ENCODE peak calls at places on chromosome 18, in five cellular contexts. One of them, this sample, is unnamed.

GRCh38 chr18:75959150-75959549 is 531.6 kb upstream of the SMIM21 start:
- DNase-seq in GM23338: no peak
- DNase-seq in HL-60: no peak
- DNase-seq in stimulated activated CD8-positive, alpha-beta memory T cell treated with anti-CD3 and anti-CD28 coated beads, Interleukin-15, amount 100 ng/mL, for 4 hours: no peak
- DNase-seq in heart right ventricle: no peak
- DNase-seq in this sample: no peak

GRCh38 chr18:68843467-68844089 is 45.7 kb downstream of the CCDC102B start:
- DNase-seq in GM23338: no peak
- DNase-seq in HL-60: no peak
- DNase-seq in stimulated activated CD8-positive, alpha-beta memory T cell treated with anti-CD3 and anti-CD28 coated beads, Interleukin-15, amount 100 ng/mL, for 4 hours: no peak
- DNase-seq in heart right ventricle: no peak
- DNase-seq in this sample: no peak

GRCh38 chr18:11905613-11906012 is 2.5 kb downstream of the MPPE1 start:
- DNase-seq in GM23338: peak
- DNase-seq in HL-60: no peak
- DNase-seq in stimulated activated CD8-positive, alpha-beta memory T cell treated with anti-CD3 and anti-CD28 coated beads, Interleukin-15, amount 100 ng/mL, for 4 hours: no peak
- DNase-seq in heart right ventricle: no peak
- DNase-seq in this sample: no peak

GRCh38 chr18:23071285-23071684 is 64.0 kb upstream of the CABLES1 start:
- DNase-seq in GM23338: no peak
- DNase-seq in HL-60: peak
- DNase-seq in stimulated activated CD8-positive, alpha-beta memory T cell treated with anti-CD3 and anti-CD28 coated beads, Interleukin-15, amount 100 ng/mL, for 4 hours: peak
- DNase-seq in heart right ventricle: peak
- DNase-seq in this sample: peak

GRCh38 chr18:36897253-36897652 is 68.3 kb downstream of the KIAA1328 start:
- DNase-seq in GM23338: no peak
- DNase-seq in HL-60: no peak
- DNase-seq in stimulated activated CD8-positive, alpha-beta memory T cell treated with anti-CD3 and anti-CD28 coated beads, Interleukin-15, amount 100 ng/mL, for 4 hours: no peak
- DNase-seq in heart right ventricle: no peak
- DNase-seq in this sample: no peak

GRCh38 chr18:48152549-48152948 is 222.1 kb upstream of the SMAD2 start:
- DNase-seq in GM23338: no peak
- DNase-seq in HL-60: no peak
- DNase-seq in stimulated activated CD8-positive, alpha-beta memory T cell treated with anti-CD3 and anti-CD28 coated beads, Interleukin-15, amount 100 ng/mL, for 4 hours: no peak
- DNase-seq in heart right ventricle: no peak
- DNase-seq in this sample: no peak

GRCh38 chr18:9736942-9737813 is 29.1 kb downstream of the RAB31 start:
- DNase-seq in GM23338: no peak
- DNase-seq in HL-60: no peak
- DNase-seq in stimulated activated CD8-positive, alpha-beta memory T cell treated with anti-CD3 and anti-CD28 coated beads, Interleukin-15, amount 100 ng/mL, for 4 hours: no peak
- DNase-seq in heart right ventricle: no peak
- DNase-seq in this sample: no peak

GRCh38 chr18:58213931-58214431 is 170.0 kb downstream of the NEDD4L start:
- DNase-seq in GM23338: no peak
- DNase-seq in HL-60: no peak
- DNase-seq in stimulated activated CD8-positive, alpha-beta memory T cell treated with anti-CD3 and anti-CD28 coated beads, Interleukin-15, amount 100 ng/mL, for 4 hours: no peak
- DNase-seq in heart right ventricle: no peak
- DNase-seq in this sample: no peak

GRCh38 chr18:9705183-9705864 is 2.8 kb upstream of the RAB31 start:
- DNase-seq in GM23338: no peak
- DNase-seq in HL-60: peak
- DNase-seq in stimulated activated CD8-positive, alpha-beta memory T cell treated with anti-CD3 and anti-CD28 coated beads, Interleukin-15, amount 100 ng/mL, for 4 hours: no peak
- DNase-seq in heart right ventricle: no peak
- DNase-seq in this sample: no peak

GRCh38 chr18:75211721-75212625 is 1.4 kb downstream of the TSHZ1 start:
- DNase-seq in GM23338: peak
- DNase-seq in HL-60: no peak
- DNase-seq in stimulated activated CD8-positive, alpha-beta memory T cell treated with anti-CD3 and anti-CD28 coated beads, Interleukin-15, amount 100 ng/mL, for 4 hours: no peak
- DNase-seq in heart right ventricle: peak
- DNase-seq in this sample: no peak

GRCh38 chr18:8277270-8277669 is 332.0 kb upstream of the RAB12 start:
- DNase-seq in GM23338: no peak
- DNase-seq in HL-60: no peak
- DNase-seq in stimulated activated CD8-positive, alpha-beta memory T cell treated with anti-CD3 and anti-CD28 coated beads, Interleukin-15, amount 100 ng/mL, for 4 hours: no peak
- DNase-seq in heart right ventricle: no peak
- DNase-seq in this sample: no peak

GRCh38 chr18:77341527-77341926 is 91.9 kb downstream of the GALR1 start:
- DNase-seq in GM23338: peak
- DNase-seq in HL-60: no peak
- DNase-seq in stimulated activated CD8-positive, alpha-beta memory T cell treated with anti-CD3 and anti-CD28 coated beads, Interleukin-15, amount 100 ng/mL, for 4 hours: no peak
- DNase-seq in heart right ventricle: no peak
- DNase-seq in this sample: no peak

GRCh38 chr18:159037-159652 is 788 bp downstream of the USP14 start:
- DNase-seq in GM23338: peak
- DNase-seq in HL-60: no peak
- DNase-seq in stimulated activated CD8-positive, alpha-beta memory T cell treated with anti-CD3 and anti-CD28 coated beads, Interleukin-15, amount 100 ng/mL, for 4 hours: no peak
- DNase-seq in heart right ventricle: no peak
- DNase-seq in this sample: no peak

GRCh38 chr18:46830633-46831032 is 73.8 kb upstream of the ST8SIA5 start:
- DNase-seq in GM23338: no peak
- DNase-seq in HL-60: no peak
- DNase-seq in stimulated activated CD8-positive, alpha-beta memory T cell treated with anti-CD3 and anti-CD28 coated beads, Interleukin-15, amount 100 ng/mL, for 4 hours: no peak
- DNase-seq in heart right ventricle: no peak
- DNase-seq in this sample: no peak

GRCh38 chr18:40555914-40556313 is 1399.1 kb upstream of the PIK3C3 start:
- DNase-seq in GM23338: no peak
- DNase-seq in HL-60: no peak
- DNase-seq in stimulated activated CD8-positive, alpha-beta memory T cell treated with anti-CD3 and anti-CD28 coated beads, Interleukin-15, amount 100 ng/mL, for 4 hours: no peak
- DNase-seq in heart right ventricle: no peak
- DNase-seq in this sample: no peak

GRCh38 chr18:40789286-40789685 is 1165.7 kb upstream of the PIK3C3 start:
- DNase-seq in GM23338: no peak
- DNase-seq in HL-60: no peak
- DNase-seq in stimulated activated CD8-positive, alpha-beta memory T cell treated with anti-CD3 and anti-CD28 coated beads, Interleukin-15, amount 100 ng/mL, for 4 hours: no peak
- DNase-seq in heart right ventricle: no peak
- DNase-seq in this sample: no peak

GRCh38 chr18:76767954-76768353 is 54.4 kb upstream of the ZNF236 start:
- DNase-seq in GM23338: no peak
- DNase-seq in HL-60: no peak
- DNase-seq in stimulated activated CD8-positive, alpha-beta memory T cell treated with anti-CD3 and anti-CD28 coated beads, Interleukin-15, amount 100 ng/mL, for 4 hours: no peak
- DNase-seq in heart right ventricle: no peak
- DNase-seq in this sample: no peak

GRCh38 chr18:26869640-26870039 is 4.1 kb upstream of the AQP4 start:
- DNase-seq in GM23338: no peak
- DNase-seq in HL-60: no peak
- DNase-seq in stimulated activated CD8-positive, alpha-beta memory T cell treated with anti-CD3 and anti-CD28 coated beads, Interleukin-15, amount 100 ng/mL, for 4 hours: no peak
- DNase-seq in heart right ventricle: no peak
- DNase-seq in this sample: no peak

GRCh38 chr18:77676901-77677300 is 427.3 kb downstream of the GALR1 start:
- DNase-seq in GM23338: peak
- DNase-seq in HL-60: no peak
- DNase-seq in stimulated activated CD8-positive, alpha-beta memory T cell treated with anti-CD3 and anti-CD28 coated beads, Interleukin-15, amount 100 ng/mL, for 4 hours: no peak
- DNase-seq in heart right ventricle: no peak
- DNase-seq in this sample: no peak

GRCh38 chr18:44851806-44852205 is 171.1 kb downstream of the SETBP1 start:
- DNase-seq in GM23338: no peak
- DNase-seq in HL-60: no peak
- DNase-seq in stimulated activated CD8-positive, alpha-beta memory T cell treated with anti-CD3 and anti-CD28 coated beads, Interleukin-15, amount 100 ng/mL, for 4 hours: no peak
- DNase-seq in heart right ventricle: no peak
- DNase-seq in this sample: no peak

GRCh38 chr18:22471546-22472131 is 53.9 kb upstream of the CTAGE1 start:
- DNase-seq in GM23338: no peak
- DNase-seq in HL-60: no peak
- DNase-seq in stimulated activated CD8-positive, alpha-beta memory T cell treated with anti-CD3 and anti-CD28 coated beads, Interleukin-15, amount 100 ng/mL, for 4 hours: no peak
- DNase-seq in heart right ventricle: peak
- DNase-seq in this sample: no peak

GRCh38 chr18:39618265-39619003 is 2052.8 kb upstream of the CELF4 start:
- DNase-seq in GM23338: no peak
- DNase-seq in HL-60: no peak
- DNase-seq in stimulated activated CD8-positive, alpha-beta memory T cell treated with anti-CD3 and anti-CD28 coated beads, Interleukin-15, amount 100 ng/mL, for 4 hours: no peak
- DNase-seq in heart right ventricle: peak
- DNase-seq in this sample: no peak

GRCh38 chr18:22839488-22839930 is 93.6 kb upstream of the RBBP8 start:
- DNase-seq in GM23338: no peak
- DNase-seq in HL-60: no peak
- DNase-seq in stimulated activated CD8-positive, alpha-beta memory T cell treated with anti-CD3 and anti-CD28 coated beads, Interleukin-15, amount 100 ng/mL, for 4 hours: no peak
- DNase-seq in heart right ventricle: no peak
- DNase-seq in this sample: no peak

GRCh38 chr18:57674891-57675290 is 53.3 kb upstream of the NARS1 start:
- DNase-seq in GM23338: no peak
- DNase-seq in HL-60: no peak
- DNase-seq in stimulated activated CD8-positive, alpha-beta memory T cell treated with anti-CD3 and anti-CD28 coated beads, Interleukin-15, amount 100 ng/mL, for 4 hours: no peak
- DNase-seq in heart right ventricle: no peak
- DNase-seq in this sample: no peak

GRCh38 chr18:44075038-44075437 is 605.6 kb upstream of the SETBP1 start:
- DNase-seq in GM23338: no peak
- DNase-seq in HL-60: no peak
- DNase-seq in stimulated activated CD8-positive, alpha-beta memory T cell treated with anti-CD3 and anti-CD28 coated beads, Interleukin-15, amount 100 ng/mL, for 4 hours: no peak
- DNase-seq in heart right ventricle: no peak
- DNase-seq in this sample: no peak

GRCh38 chr18:63992751-63993150 is 22.9 kb downstream of the SERPINB8 start:
- DNase-seq in GM23338: no peak
- DNase-seq in HL-60: no peak
- DNase-seq in stimulated activated CD8-positive, alpha-beta memory T cell treated with anti-CD3 and anti-CD28 coated beads, Interleukin-15, amount 100 ng/mL, for 4 hours: no peak
- DNase-seq in heart right ventricle: no peak
- DNase-seq in this sample: no peak

This sample was measured in esophagus squamous epithelium.